ENCODE peak calls at places on chromosomes 4 and X, in ten cellular contexts. One of them, this sample, is unnamed.

GRCh38 chrX:15202458-15203177 is 67.3 kb downstream of the ASB9 start:
- DNase-seq in EH: peak
- DNase-seq in activated T-cell treated with anti-CD3 and anti-CD28 coated beads, Interleukin-2, amount 50 U/mL, for 1 hour: no peak
- DNase-seq in Kasumi-1: no peak
- DNase-seq in nephron progenitor cell: no peak
- DNase-seq in B cell: no peak
- DNase-seq in anterior cingulate cortex: no peak
- DNase-seq in cardiac fibroblast: no peak
- DNase-seq in stimulated activated CD4-positive, alpha-beta T cell treated with anti-CD3 and anti-CD28 coated beads, Interleukin-12 subunit alpha, Interleukin-12 subunit beta, amount 100 ng/mL, for 4 hours: no peak
- DNase-seq in ovary: no peak
- DNase-seq in this sample: peak

GRCh38 chrX:50747471-50747900 is 66.5 kb downstream of the SHROOM4 start:
- DNase-seq in activated T-cell treated with anti-CD3 and anti-CD28 coated beads, Interleukin-2, amount 50 U/mL, for 1 hour: no peak
- DNase-seq in ovary: no peak
- DNase-seq in nephron progenitor cell: peak
- DNase-seq in cardiac fibroblast: peak
- DNase-seq in stimulated activated CD4-positive, alpha-beta T cell treated with anti-CD3 and anti-CD28 coated beads, Interleukin-12 subunit alpha, Interleukin-12 subunit beta, amount 100 ng/mL, for 4 hours: no peak
- DNase-seq in EH: peak
- DNase-seq in Kasumi-1: peak
- DNase-seq in anterior cingulate cortex: peak
- DNase-seq in B cell: no peak
- DNase-seq in this sample: no peak

GRCh38 chr4:13481569-13481968 is 2.6 kb downstream of the RAB28 start:
- DNase-seq in stimulated activated CD4-positive, alpha-beta T cell treated with anti-CD3 and anti-CD28 coated beads, Interleukin-12 subunit alpha, Interleukin-12 subunit beta, amount 100 ng/mL, for 4 hours: no peak
- DNase-seq in nephron progenitor cell: no peak
- DNase-seq in ovary: no peak
- DNase-seq in anterior cingulate cortex: no peak
- DNase-seq in activated T-cell treated with anti-CD3 and anti-CD28 coated beads, Interleukin-2, amount 50 U/mL, for 1 hour: no peak
- DNase-seq in cardiac fibroblast: peak
- DNase-seq in EH: peak
- DNase-seq in Kasumi-1: peak
- DNase-seq in B cell: no peak
- DNase-seq in this sample: peak

GRCh38 chr4:174358823-174359222 is 75.1 kb downstream of the CEP44 start:
- DNase-seq in B cell: no peak
- DNase-seq in EH: peak
- DNase-seq in anterior cingulate cortex: no peak
- DNase-seq in activated T-cell treated with anti-CD3 and anti-CD28 coated beads, Interleukin-2, amount 50 U/mL, for 1 hour: no peak
- DNase-seq in Kasumi-1: peak
- DNase-seq in stimulated activated CD4-positive, alpha-beta T cell treated with anti-CD3 and anti-CD28 coated beads, Interleukin-12 subunit alpha, Interleukin-12 subunit beta, amount 100 ng/mL, for 4 hours: no peak
- DNase-seq in cardiac fibroblast: peak
- DNase-seq in ovary: no peak
- DNase-seq in nephron progenitor cell: no peak
- DNase-seq in this sample: peak

GRCh38 chr4:5568931-5569330 is 139.4 kb downstream of the EVC2 start:
- DNase-seq in nephron progenitor cell: no peak
- DNase-seq in EH: no peak
- DNase-seq in anterior cingulate cortex: no peak
- DNase-seq in stimulated activated CD4-positive, alpha-beta T cell treated with anti-CD3 and anti-CD28 coated beads, Interleukin-12 subunit alpha, Interleukin-12 subunit beta, amount 100 ng/mL, for 4 hours: no peak
- DNase-seq in ovary: no peak
- DNase-seq in Kasumi-1: no peak
- DNase-seq in B cell: no peak
- DNase-seq in activated T-cell treated with anti-CD3 and anti-CD28 coated beads, Interleukin-2, amount 50 U/mL, for 1 hour: no peak
- DNase-seq in cardiac fibroblast: no peak
- DNase-seq in this sample: no peak

GRCh38 chrX:103056902-103057301 is 7.1 kb downstream of the BEX1 start:
- DNase-seq in Kasumi-1: no peak
- DNase-seq in activated T-cell treated with anti-CD3 and anti-CD28 coated beads, Interleukin-2, amount 50 U/mL, for 1 hour: no peak
- DNase-seq in anterior cingulate cortex: no peak
- DNase-seq in nephron progenitor cell: no peak
- DNase-seq in EH: no peak
- DNase-seq in ovary: no peak
- DNase-seq in stimulated activated CD4-positive, alpha-beta T cell treated with anti-CD3 and anti-CD28 coated beads, Interleukin-12 subunit alpha, Interleukin-12 subunit beta, amount 100 ng/mL, for 4 hours: no peak
- DNase-seq in cardiac fibroblast: no peak
- DNase-seq in B cell: no peak
- DNase-seq in this sample: no peak

GRCh38 chr4:121380448-121381147 is at the start of gene QRFPR:
- DNase-seq in B cell: no peak
- DNase-seq in EH: no peak
- DNase-seq in anterior cingulate cortex: no peak
- DNase-seq in ovary: no peak
- DNase-seq in cardiac fibroblast: no peak
- DNase-seq in nephron progenitor cell: peak
- DNase-seq in activated T-cell treated with anti-CD3 and anti-CD28 coated beads, Interleukin-2, amount 50 U/mL, for 1 hour: no peak
- DNase-seq in Kasumi-1: no peak
- DNase-seq in stimulated activated CD4-positive, alpha-beta T cell treated with anti-CD3 and anti-CD28 coated beads, Interleukin-12 subunit alpha, Interleukin-12 subunit beta, amount 100 ng/mL, for 4 hours: no peak
- DNase-seq in this sample: no peak

GRCh38 chr4:186067757-186068385 is 1.1 kb upstream of the TLR3 start:
- DNase-seq in nephron progenitor cell: peak
- DNase-seq in anterior cingulate cortex: peak
- DNase-seq in stimulated activated CD4-positive, alpha-beta T cell treated with anti-CD3 and anti-CD28 coated beads, Interleukin-12 subunit alpha, Interleukin-12 subunit beta, amount 100 ng/mL, for 4 hours: no peak
- DNase-seq in B cell: no peak
- DNase-seq in ovary: peak
- DNase-seq in Kasumi-1: peak
- DNase-seq in cardiac fibroblast: peak
- DNase-seq in EH: peak
- DNase-seq in activated T-cell treated with anti-CD3 and anti-CD28 coated beads, Interleukin-2, amount 50 U/mL, for 1 hour: peak
- DNase-seq in this sample: peak

GRCh38 chrX:1249101-1249887 is 19.3 kb upstream of the CSF2RA start:
- DNase-seq in activated T-cell treated with anti-CD3 and anti-CD28 coated beads, Interleukin-2, amount 50 U/mL, for 1 hour: peak
- DNase-seq in cardiac fibroblast: no peak
- DNase-seq in EH: peak
- DNase-seq in ovary: no peak
- DNase-seq in nephron progenitor cell: peak
- DNase-seq in Kasumi-1: no peak
- DNase-seq in B cell: peak
- DNase-seq in anterior cingulate cortex: no peak
- DNase-seq in stimulated activated CD4-positive, alpha-beta T cell treated with anti-CD3 and anti-CD28 coated beads, Interleukin-12 subunit alpha, Interleukin-12 subunit beta, amount 100 ng/mL, for 4 hours: no peak
- DNase-seq in this sample: peak

GRCh38 chr4:109506890-109507289 is 53.2 kb upstream of the MCUB start:
- DNase-seq in stimulated activated CD4-positive, alpha-beta T cell treated with anti-CD3 and anti-CD28 coated beads, Interleukin-12 subunit alpha, Interleukin-12 subunit beta, amount 100 ng/mL, for 4 hours: no peak
- DNase-seq in EH: peak
- DNase-seq in Kasumi-1: no peak
- DNase-seq in nephron progenitor cell: no peak
- DNase-seq in activated T-cell treated with anti-CD3 and anti-CD28 coated beads, Interleukin-2, amount 50 U/mL, for 1 hour: no peak
- DNase-seq in B cell: no peak
- DNase-seq in anterior cingulate cortex: no peak
- DNase-seq in ovary: no peak
- DNase-seq in cardiac fibroblast: no peak
- DNase-seq in this sample: no peak

GRCh38 chr4:46123872-46124755 is at the start of gene GABRG1:
- DNase-seq in anterior cingulate cortex: peak
- DNase-seq in cardiac fibroblast: no peak
- DNase-seq in activated T-cell treated with anti-CD3 and anti-CD28 coated beads, Interleukin-2, amount 50 U/mL, for 1 hour: no peak
- DNase-seq in EH: no peak
- DNase-seq in stimulated activated CD4-positive, alpha-beta T cell treated with anti-CD3 and anti-CD28 coated beads, Interleukin-12 subunit alpha, Interleukin-12 subunit beta, amount 100 ng/mL, for 4 hours: no peak
- DNase-seq in Kasumi-1: no peak
- DNase-seq in ovary: peak
- DNase-seq in B cell: no peak
- DNase-seq in nephron progenitor cell: peak
- DNase-seq in this sample: no peak

GRCh38 chr4:7206856-7207567 is 14.7 kb downstream of the SORCS2 start:
- DNase-seq in cardiac fibroblast: peak
- DNase-seq in nephron progenitor cell: peak
- DNase-seq in ovary: peak
- DNase-seq in stimulated activated CD4-positive, alpha-beta T cell treated with anti-CD3 and anti-CD28 coated beads, Interleukin-12 subunit alpha, Interleukin-12 subunit beta, amount 100 ng/mL, for 4 hours: no peak
- DNase-seq in activated T-cell treated with anti-CD3 and anti-CD28 coated beads, Interleukin-2, amount 50 U/mL, for 1 hour: no peak
- DNase-seq in anterior cingulate cortex: peak
- DNase-seq in B cell: no peak
- DNase-seq in EH: peak
- DNase-seq in Kasumi-1: no peak
- DNase-seq in this sample: peak

GRCh38 chr4:6929735-6930464 is 20.3 kb downstream of the TBC1D14 start:
- DNase-seq in activated T-cell treated with anti-CD3 and anti-CD28 coated beads, Interleukin-2, amount 50 U/mL, for 1 hour: no peak
- DNase-seq in nephron progenitor cell: peak
- DNase-seq in EH: no peak
- DNase-seq in Kasumi-1: peak
- DNase-seq in anterior cingulate cortex: no peak
- DNase-seq in ovary: no peak
- DNase-seq in cardiac fibroblast: no peak
- DNase-seq in stimulated activated CD4-positive, alpha-beta T cell treated with anti-CD3 and anti-CD28 coated beads, Interleukin-12 subunit alpha, Interleukin-12 subunit beta, amount 100 ng/mL, for 4 hours: no peak
- DNase-seq in B cell: no peak
- DNase-seq in this sample: no peak

GRCh38 chrX:138058931-138059330 is 493.0 kb downstream of the ZIC3 start:
- DNase-seq in stimulated activated CD4-positive, alpha-beta T cell treated with anti-CD3 and anti-CD28 coated beads, Interleukin-12 subunit alpha, Interleukin-12 subunit beta, amount 100 ng/mL, for 4 hours: no peak
- DNase-seq in EH: no peak
- DNase-seq in B cell: no peak
- DNase-seq in ovary: no peak
- DNase-seq in cardiac fibroblast: no peak
- DNase-seq in nephron progenitor cell: no peak
- DNase-seq in Kasumi-1: no peak
- DNase-seq in activated T-cell treated with anti-CD3 and anti-CD28 coated beads, Interleukin-2, amount 50 U/mL, for 1 hour: no peak
- DNase-seq in anterior cingulate cortex: no peak
- DNase-seq in this sample: no peak

GRCh38 chr4:189146994-189147929 is 793.4 kb upstream of the FRG1 start:
- DNase-seq in anterior cingulate cortex: no peak
- DNase-seq in stimulated activated CD4-positive, alpha-beta T cell treated with anti-CD3 and anti-CD28 coated beads, Interleukin-12 subunit alpha, Interleukin-12 subunit beta, amount 100 ng/mL, for 4 hours: no peak
- DNase-seq in nephron progenitor cell: no peak
- DNase-seq in cardiac fibroblast: no peak
- DNase-seq in Kasumi-1: no peak
- DNase-seq in ovary: no peak
- DNase-seq in activated T-cell treated with anti-CD3 and anti-CD28 coated beads, Interleukin-2, amount 50 U/mL, for 1 hour: no peak
- DNase-seq in B cell: no peak
- DNase-seq in EH: no peak
- DNase-seq in this sample: no peak